ENCODE peak calls at places on chromosome 3, in nine cellular contexts. One of them, this sample, is unnamed.

GRCh38 chr3:153330891-153331290 is 168.9 kb downstream of the RAP2B start:
- DNase-seq in A549: no peak
- DNase-seq in CD4-positive, alpha-beta memory T cell: no peak
- DNase-seq in activated CD4-positive, alpha-beta T cell treated with anti-CD3 and anti-CD28 coated beads for 48 hours: no peak
- DNase-seq in naive B cell: no peak
- DNase-seq in PC-3: no peak
- DNase-seq in activated CD4-positive, CD25-positive, alpha-beta regulatory T cell treated with anti-CD3 and anti-CD28 coated beads, Interleukin-2, amount 50 U/mL, for 72 hours: no peak
- DNase-seq in AG08396: peak; percentile 8
- DNase-seq in nephron progenitor cell: no peak
- DNase-seq in this sample: no peak

GRCh38 chr3:142151240-142151639 is 1.9 kb upstream of the TFDP2 start:
- DNase-seq in AG08396: no peak
- DNase-seq in activated CD4-positive, alpha-beta T cell treated with anti-CD3 and anti-CD28 coated beads for 48 hours: no peak
- DNase-seq in activated CD4-positive, CD25-positive, alpha-beta regulatory T cell treated with anti-CD3 and anti-CD28 coated beads, Interleukin-2, amount 50 U/mL, for 72 hours: no peak
- DNase-seq in PC-3: no peak
- DNase-seq in naive B cell: no peak
- DNase-seq in A549: no peak
- DNase-seq in CD4-positive, alpha-beta memory T cell: no peak
- DNase-seq in nephron progenitor cell: no peak
- DNase-seq in this sample: no peak

GRCh38 chr3:38397320-38397719 is 50.7 kb downstream of the XYLB start:
- DNase-seq in CD4-positive, alpha-beta memory T cell: no peak
- DNase-seq in nephron progenitor cell: peak; percentile 81
- DNase-seq in activated CD4-positive, alpha-beta T cell treated with anti-CD3 and anti-CD28 coated beads for 48 hours: peak; percentile 7
- DNase-seq in PC-3: peak; percentile 25
- DNase-seq in naive B cell: no peak
- DNase-seq in A549: no peak
- DNase-seq in AG08396: peak; percentile 71
- DNase-seq in activated CD4-positive, CD25-positive, alpha-beta regulatory T cell treated with anti-CD3 and anti-CD28 coated beads, Interleukin-2, amount 50 U/mL, for 72 hours: no peak
- DNase-seq in this sample: peak; percentile 21

GRCh38 chr3:42228796-42229195 is 37.2 kb downstream of the CCK start:
- DNase-seq in nephron progenitor cell: no peak
- DNase-seq in A549: peak; percentile 10
- DNase-seq in CD4-positive, alpha-beta memory T cell: no peak
- DNase-seq in activated CD4-positive, alpha-beta T cell treated with anti-CD3 and anti-CD28 coated beads for 48 hours: no peak
- DNase-seq in PC-3: peak; percentile 74
- DNase-seq in activated CD4-positive, CD25-positive, alpha-beta regulatory T cell treated with anti-CD3 and anti-CD28 coated beads, Interleukin-2, amount 50 U/mL, for 72 hours: no peak
- DNase-seq in AG08396: no peak
- DNase-seq in naive B cell: no peak
- DNase-seq in this sample: peak; percentile 14

GRCh38 chr3:86047329-86047625 is 943.7 kb downstream of the VGLL3 start:
- DNase-seq in naive B cell: no peak
- DNase-seq in AG08396: no peak
- DNase-seq in activated CD4-positive, CD25-positive, alpha-beta regulatory T cell treated with anti-CD3 and anti-CD28 coated beads, Interleukin-2, amount 50 U/mL, for 72 hours: no peak
- DNase-seq in nephron progenitor cell: no peak
- DNase-seq in CD4-positive, alpha-beta memory T cell: no peak
- DNase-seq in PC-3: no peak
- DNase-seq in activated CD4-positive, alpha-beta T cell treated with anti-CD3 and anti-CD28 coated beads for 48 hours: no peak
- DNase-seq in A549: no peak
- DNase-seq in this sample: no peak

GRCh38 chr3:126053513-126053912 is 30.4 kb downstream of the SLC41A3 start:
- DNase-seq in CD4-positive, alpha-beta memory T cell: no peak
- DNase-seq in PC-3: peak; percentile 3
- DNase-seq in activated CD4-positive, CD25-positive, alpha-beta regulatory T cell treated with anti-CD3 and anti-CD28 coated beads, Interleukin-2, amount 50 U/mL, for 72 hours: no peak
- DNase-seq in activated CD4-positive, alpha-beta T cell treated with anti-CD3 and anti-CD28 coated beads for 48 hours: no peak
- DNase-seq in nephron progenitor cell: no peak
- DNase-seq in A549: no peak
- DNase-seq in AG08396: no peak
- DNase-seq in naive B cell: no peak
- DNase-seq in this sample: peak; percentile 22

GRCh38 chr3:152398495-152398894 is 129.8 kb downstream of the MBNL1 start:
- DNase-seq in naive B cell: no peak
- DNase-seq in activated CD4-positive, alpha-beta T cell treated with anti-CD3 and anti-CD28 coated beads for 48 hours: no peak
- DNase-seq in activated CD4-positive, CD25-positive, alpha-beta regulatory T cell treated with anti-CD3 and anti-CD28 coated beads, Interleukin-2, amount 50 U/mL, for 72 hours: no peak
- DNase-seq in PC-3: no peak
- DNase-seq in A549: no peak
- DNase-seq in nephron progenitor cell: no peak
- DNase-seq in AG08396: no peak
- DNase-seq in CD4-positive, alpha-beta memory T cell: no peak
- DNase-seq in this sample: no peak

GRCh38 chr3:68239542-68239941 is 585.1 kb upstream of the SUCLG2 start:
- DNase-seq in CD4-positive, alpha-beta memory T cell: no peak
- DNase-seq in AG08396: no peak
- DNase-seq in naive B cell: no peak
- DNase-seq in A549: no peak
- DNase-seq in nephron progenitor cell: no peak
- DNase-seq in PC-3: no peak
- DNase-seq in activated CD4-positive, alpha-beta T cell treated with anti-CD3 and anti-CD28 coated beads for 48 hours: no peak
- DNase-seq in activated CD4-positive, CD25-positive, alpha-beta regulatory T cell treated with anti-CD3 and anti-CD28 coated beads, Interleukin-2, amount 50 U/mL, for 72 hours: no peak
- DNase-seq in this sample: no peak

GRCh38 chr3:108145578-108145977 is 54.7 kb upstream of the CD47 start:
- DNase-seq in AG08396: no peak
- DNase-seq in naive B cell: no peak
- DNase-seq in A549: no peak
- DNase-seq in CD4-positive, alpha-beta memory T cell: no peak
- DNase-seq in activated CD4-positive, alpha-beta T cell treated with anti-CD3 and anti-CD28 coated beads for 48 hours: no peak
- DNase-seq in PC-3: no peak
- DNase-seq in activated CD4-positive, CD25-positive, alpha-beta regulatory T cell treated with anti-CD3 and anti-CD28 coated beads, Interleukin-2, amount 50 U/mL, for 72 hours: no peak
- DNase-seq in nephron progenitor cell: no peak
- DNase-seq in this sample: no peak

This sample was measured in RWPE1.